ENCODE peak calls at places on chromosome 7, in five cellular contexts. P is SK-N-SH, E is H1, J is K562, B is GM12878. U is an unnamed sample.

GRCh38 chr7:55458351-55458750 is 93.2 kb downstream of the LANCL2 start:
- DNase-seq in J (no peak), B (no peak), E (no peak), P (no peak), U (no peak)

GRCh38 chr7:102273749-102274712 is 12.6 kb upstream of the SH2B2 start:
- DNase-seq in J (peak), B (no peak), E (no peak), P (no peak), U (no peak)

GRCh38 chr7:123916240-123916724 is 8.8 kb upstream of the SPAM1 start:
- DNase-seq in J (peak), E (peak), B (no peak), P (peak), U (no peak)

GRCh38 chr7:4236389-4236788 is 445.7 kb upstream of the FOXK1 start:
- DNase-seq in J (no peak), E (no peak), P (no peak), B (no peak), U (no peak)

GRCh38 chr7:97499204-97499603 is 232.7 kb upstream of the TAC1 start:
- DNase-seq in P (peak), E (peak), B (no peak), J (peak), U (peak)

GRCh38 chr7:101112233-101112632 is 14.7 kb upstream of the SERPINE1 start:
- DNase-seq in P (no peak), E (no peak), J (no peak), B (no peak), U (no peak)

GRCh38 chr7:137508437-137509175 is 165.1 kb upstream of the PTN start:
- DNase-seq in B (no peak), E (no peak), J (no peak), P (no peak), U (no peak)

GRCh38 chr7:141402277-141402996 is 148.8 kb upstream of the AGK start:
- DNase-seq in E (no peak), B (no peak), P (no peak), J (no peak), U (no peak)

GRCh38 chr7:13155188-13155587 is 467.8 kb downstream of the ARL4A start:
- DNase-seq in P (no peak), J (no peak), E (no peak), B (no peak), U (no peak)

GRCh38 chr7:132430863-132431822 is 145.1 kb downstream of the PLXNA4 start:
- DNase-seq in B (no peak), E (no peak), P (peak), J (peak), U (no peak)

GRCh38 chr7:50394315-50394714 is 55.8 kb downstream of the FIGNL1 start:
- DNase-seq in J (no peak), E (no peak), B (no peak), P (no peak), U (no peak)

GRCh38 chr7:91772100-91772794 is 108.3 kb downstream of the MTERF1 start:
- DNase-seq in E (no peak), B (no peak), P (no peak), J (no peak), U (no peak)

GRCh38 chr7:127819975-127820778 is 168.2 kb downstream of the SND1 start:
- DNase-seq in E (no peak), P (no peak), B (peak), J (peak), U (no peak)

GRCh38 chr7:130417215-130417614 is 23.6 kb downstream of the CEP41 start:
- DNase-seq in P (no peak), B (no peak), E (no peak), J (no peak), U (no peak)

GRCh38 chr7:129748710-129749109 is 137.2 kb downstream of the NRF1 start:
- DNase-seq in P (peak), E (no peak), J (no peak), B (no peak), U (no peak)

GRCh38 chr7:2003931-2004812 is 228.6 kb downstream of the MAD1L1 start:
- DNase-seq in J (no peak), B (no peak), P (no peak), E (no peak), U (no peak)

GRCh38 chr7:106057962-106058901 is 53.9 kb downstream of the SYPL1 start:
- DNase-seq in E (no peak), B (peak), J (no peak), P (no peak), U (no peak)

GRCh38 chr7:4753610-4754432 is 21.6 kb upstream of the AP5Z1 start:
- DNase-seq in B (no peak), E (peak), J (peak), P (peak), U (peak)

GRCh38 chr7:105020926-105021325 is 6.9 kb downstream of the KMT2E start:
- DNase-seq in P (no peak), J (no peak), E (no peak), B (no peak), U (no peak)

GRCh38 chr7:139431010-139431409 is 52.5 kb downstream of the KLRG2 start:
- DNase-seq in P (no peak), J (no peak), B (no peak), E (no peak), U (no peak)

GRCh38 chr7:98459529-98459928 is 58.6 kb upstream of the BAIAP2L1 start:
- DNase-seq in P (peak), B (no peak), J (no peak), E (no peak), U (no peak)

GRCh38 chr7:69367785-69368184 is 230.5 kb upstream of the AUTS2 start:
- DNase-seq in E (no peak), B (no peak), P (no peak), J (no peak), U (no peak)

GRCh38 chr7:5831196-5831595 is 49.4 kb upstream of the OCM start:
- DNase-seq in B (no peak), J (peak), E (no peak), P (no peak), U (no peak)

GRCh38 chr7:117872565-117873055 is 631 bp downstream of the CTTNBP2 start:
- DNase-seq in P (no peak), E (no peak), B (no peak), J (no peak), U (no peak)

GRCh38 chr7:149839933-149840332 is 1.8 kb downstream of the ZNF862 start:
- DNase-seq in B (no peak), J (no peak), E (no peak), P (no peak), U (no peak)

GRCh38 chr7:149837620-149838223 is 453 bp upstream of the ZNF862 start:
- DNase-seq in P (no peak), E (no peak), J (no peak), B (no peak), U (no peak)

GRCh38 chr7:149838224-149838991 is at the start of gene ZNF862:
- DNase-seq in B (peak), P (peak), E (peak), J (peak), U (peak)

GRCh38 chr7:149836434-149836833 is 1.7 kb upstream of the ZNF862 start:
- DNase-seq in J (no peak), B (no peak), E (no peak), P (no peak), U (no peak)

DNA sequence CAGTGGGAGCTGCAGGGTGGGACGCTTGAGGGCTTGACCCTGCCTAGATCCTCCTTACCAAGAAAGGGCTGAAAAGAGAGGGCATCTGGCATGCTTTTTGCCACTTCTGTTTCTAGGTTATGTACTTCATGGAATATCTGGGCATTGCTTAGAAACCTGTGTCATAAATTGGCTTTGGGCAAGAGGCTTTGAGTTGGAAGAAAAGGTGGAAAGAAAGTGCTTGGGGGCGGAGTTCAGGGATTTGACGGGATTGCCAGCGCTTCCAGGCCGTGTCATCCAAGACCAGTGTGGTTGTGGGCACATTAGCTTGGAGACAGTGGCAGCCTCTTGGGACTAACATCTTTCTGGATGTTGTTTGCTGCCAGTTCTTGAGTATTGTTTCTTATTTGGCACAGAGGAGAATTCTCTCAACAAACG is 825 bp downstream of the ZNF862 start:
- DNase-seq in E (no peak), J (no peak), P (peak), B (no peak), U (no peak)
- TF ChIP-seq GABPA in E (no peak), J (no peak), P (no peak), B (no peak), U (no peak)

GRCh38 chr7:44463169-44463808 is 27.2 kb downstream of the NUDCD3 start:
- DNase-seq in B (no peak), P (no peak), J (no peak), E (no peak), U (no peak)

GRCh38 chr7:44466300-44467216 is 23.9 kb downstream of the NUDCD3 start:
- DNase-seq in E (no peak), B (no peak), J (no peak), P (no peak), U (no peak)

GRCh38 chr7:44465490-44465889 is 25.0 kb downstream of the NUDCD3 start:
- DNase-seq in J (no peak), B (no peak), E (no peak), P (no peak), U (no peak)

GRCh38 chr7:44460325-44460724 is 30.1 kb downstream of the NUDCD3 start:
- DNase-seq in B (peak), E (no peak), J (no peak), P (no peak), U (no peak)

DNA sequence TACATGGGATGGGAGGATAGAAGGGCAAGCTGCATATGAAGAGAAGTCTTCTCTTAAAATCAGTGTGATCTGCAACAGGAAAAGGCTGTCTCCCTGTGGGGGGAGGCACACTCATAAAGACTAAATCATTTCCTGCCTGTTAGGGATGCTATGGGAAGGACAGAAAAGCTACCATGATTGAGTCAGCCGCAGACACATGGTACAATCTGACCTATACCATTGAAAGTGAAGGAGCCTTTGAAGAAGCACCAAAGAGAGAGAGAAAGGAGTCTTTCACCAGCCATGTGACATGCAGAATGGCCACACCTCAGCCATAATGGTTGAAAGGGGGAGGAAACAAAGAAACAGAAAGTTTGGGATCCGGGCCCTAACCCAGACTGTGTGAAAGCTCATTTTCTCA is 29.1 kb downstream of the NUDCD3 start:
- DNase-seq in P (no peak), B (peak), E (no peak), J (no peak), U (no peak)
- TF ChIP-seq GABPA in P (no peak), B (no peak), E (no peak), J (peak), U (no peak)

GRCh38 chr7:22920664-22921063 is 93.3 kb downstream of the HYCC1 start:
- DNase-seq in E (no peak), J (no peak), P (no peak), B (no peak), U (no peak)
- TF ChIP-seq GABPA in E (no peak), J (no peak), P (no peak), B (no peak), U (no peak)

GRCh38 chr7:75064801-75065200 is 8.8 kb downstream of the RCC1L start:
- DNase-seq in E (no peak), P (no peak), B (no peak), J (no peak), U (no peak)
- TF ChIP-seq GABPA in E (no peak), P (no peak), B (no peak), J (no peak), U (no peak)

GRCh38 chr7:63931057-63931600 is 67.5 kb upstream of the ZNF722 start:
- DNase-seq in B (no peak), P (no peak), E (no peak), J (no peak), U (no peak)
- TF ChIP-seq GABPA in B (no peak), P (no peak), E (no peak), J (no peak), U (no peak)

GRCh38 chr7:46653848-46654247 is 732.8 kb upstream of the IGFBP3 start:
- DNase-seq in B (no peak), E (no peak), P (no peak), J (no peak), U (no peak)

GRCh38 chr7:46651561-46652088 is 730.6 kb upstream of the IGFBP3 start:
- DNase-seq in J (no peak), B (peak), E (no peak), P (no peak), U (no peak)

GRCh38 chr7:46652317-46652716 is 731.2 kb upstream of the IGFBP3 start:
- DNase-seq in E (no peak), P (no peak), B (no peak), J (no peak), U (no peak)

GRCh38 chr7:46649896-46650295 is 728.8 kb upstream of the IGFBP3 start:
- DNase-seq in P (no peak), B (no peak), E (no peak), J (no peak), U (no peak)

GRCh38 chr7:46651070-46651469 is 730.0 kb upstream of the IGFBP3 start:
- DNase-seq in P (no peak), J (no peak), E (no peak), B (no peak), U (no peak)
- TF ChIP-seq GABPA in P (no peak), J (no peak), E (no peak), B (no peak), U (no peak)

GRCh38 chr7:84813376-84813775 is 373.5 kb downstream of the SEMA3D start:
- DNase-seq in E (no peak), J (no peak), P (no peak), B (no peak), U (no peak)

GRCh38 chr7:84803979-84804378 is 382.9 kb downstream of the SEMA3D start:
- DNase-seq in P (no peak), J (no peak), B (no peak), E (no peak), U (no peak)

GRCh38 chr7:84811427-84811826 is 375.4 kb downstream of the SEMA3D start:
- DNase-seq in B (no peak), P (no peak), J (no peak), E (no peak), U (no peak)

DNA sequence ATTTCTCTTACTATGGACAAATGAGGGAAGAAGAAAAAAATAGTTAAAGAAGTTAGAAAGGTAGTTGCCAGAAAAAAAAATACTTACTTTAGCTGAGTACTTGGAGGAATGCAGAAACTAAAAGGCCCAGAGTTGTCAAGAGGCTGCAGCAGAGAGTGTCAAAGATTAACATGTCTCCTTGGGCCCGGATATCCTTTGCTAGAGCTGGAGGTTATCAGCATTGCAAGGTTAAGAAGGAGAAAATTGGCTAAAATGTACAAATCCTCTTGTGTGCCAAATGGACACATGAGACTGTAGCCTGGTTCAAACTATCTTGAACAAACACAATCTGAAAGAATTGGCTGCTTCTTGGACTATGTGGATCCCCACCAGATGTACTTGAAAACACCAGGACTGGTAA is 377.0 kb downstream of the SEMA3D start:
- DNase-seq in P (no peak), E (no peak), B (no peak), J (no peak), U (no peak)
- TF ChIP-seq GABPA in P (no peak), E (no peak), B (no peak), J (no peak), U (no peak)

DNA sequence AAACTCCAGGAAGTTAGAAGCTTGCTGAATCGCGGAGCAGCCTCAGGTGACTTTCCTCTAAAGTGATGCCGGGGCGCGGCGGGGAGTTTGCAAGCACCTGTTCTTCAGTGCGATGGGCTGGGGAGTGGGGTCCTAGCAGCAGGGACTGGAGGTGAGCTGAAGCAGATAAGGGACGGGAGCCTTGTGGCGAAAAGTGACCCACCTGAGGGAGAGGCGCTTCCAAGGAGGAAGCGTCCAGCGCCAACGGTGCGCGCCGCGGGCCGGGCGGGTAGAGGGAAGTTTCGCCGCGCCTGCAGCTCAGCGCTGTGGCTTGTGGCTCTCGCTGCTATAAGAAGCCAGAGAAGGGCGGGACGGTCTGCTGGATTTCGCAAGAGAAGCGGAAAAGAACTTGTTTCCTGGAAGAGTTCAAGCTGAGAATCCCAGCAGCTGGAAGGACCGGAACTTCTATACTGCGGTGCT is at the start of gene STEAP4:
- DNase-seq in B (no peak), J (no peak), P (no peak), E (peak), U (peak)
- TF ChIP-seq GABPA in B (no peak), J (no peak), P (no peak), E (no peak), U (peak)

DNA sequence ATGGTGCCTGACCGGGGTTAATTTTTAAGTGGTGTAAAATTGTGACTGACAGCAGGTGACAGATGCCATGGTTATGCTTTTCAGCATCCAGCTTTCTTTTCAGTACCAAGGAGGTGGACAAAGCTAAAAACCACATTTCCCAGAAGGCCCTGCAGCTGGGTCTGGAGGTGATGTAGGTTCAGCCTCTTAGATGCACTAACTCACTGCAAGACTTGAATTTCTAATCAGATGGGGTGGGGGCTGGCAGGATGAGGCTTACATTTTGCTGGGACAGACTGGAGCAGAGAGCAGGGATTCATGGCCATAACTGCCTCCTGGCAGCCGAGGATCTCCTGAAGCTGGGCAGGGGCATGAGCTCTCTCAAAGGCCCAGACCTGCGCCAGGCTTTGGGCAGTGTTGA is 52.4 kb downstream of the PDIA4 start:
- DNase-seq in J (no peak), B (no peak), E (no peak), P (no peak), U (no peak)
- TF ChIP-seq GABPA in J (no peak), B (no peak), E (no peak), P (no peak), U (no peak)